ENCODE peak calls at places on chromosomes 5 and 9, in eight cellular contexts. X is astrocyte, T is GM23338, J is HepG2, Z is PC-3, N is HCT116, W is neural progenitor cell, M is fibroblast of lung. V is an unnamed sample. For H4K20me1, the result is how much of the 10 kb centered on the place peaks cover.

GRCh38 chr9:91379461-91379860 is 17.7 kb upstream of the AUH start:
- DNase-seq in M (no peak), T (no peak), J (no peak), Z (no peak), N (no peak), X (no peak), W (no peak), V (no peak)

GRCh38 chr9:96567203-96567700 is 52.4 kb downstream of the CDC14B start:
- DNase-seq in N (no peak), X (no peak), J (no peak), T (no peak), W (no peak), Z (no peak), M (peak), V (no peak)

GRCh38 chr9:71916834-71917534 is 5.5 kb downstream of the C9orf85 start:
- DNase-seq in Z (no peak), T (no peak), J (no peak), X (no peak), W (no peak), N (no peak), M (no peak), V (no peak)

GRCh38 chr9:114317665-114318357 is 5.1 kb upstream of the ORM1 start:
- DNase-seq in J (no peak), X (no peak), Z (no peak), T (no peak), N (no peak), M (peak), W (no peak), V (no peak)

GRCh38 chr9:128729766-128730517 is 6.0 kb upstream of the ZDHHC12 start:
- DNase-seq in T (no peak), Z (no peak), J (no peak), N (no peak), M (no peak), W (no peak), X (no peak), V (no peak)

GRCh38 chr5:57335092-57335491 is 147.5 kb downstream of the ACTBL2 start:
- DNase-seq in M (peak), X (peak), Z (peak), W (no peak), T (no peak), J (peak), N (no peak), V (no peak)

GRCh38 chr9:37591775-37592107 is 656 bp downstream of the TOMM5 start:
- DNase-seq in M (no peak), W (no peak), J (no peak), T (no peak), X (no peak), Z (no peak), N (no peak), V (no peak)

GRCh38 chr5:110386782-110387181 is 339.7 kb downstream of the TMEM232 start:
- DNase-seq in W (no peak), X (peak), Z (peak), J (peak), M (peak), N (no peak), T (no peak), V (no peak)

GRCh38 chr5:178465861-178466288 is 124.3 kb downstream of the COL23A1 start:
- DNase-seq in X (no peak), W (no peak), T (no peak), Z (no peak), J (no peak), M (no peak), N (no peak), V (no peak)

GRCh38 chr5:34043099-34043876 is at the start of gene C1QTNF3:
- DNase-seq in J (no peak), M (peak), Z (no peak), W (no peak), X (peak), N (no peak), T (no peak), V (no peak)

GRCh38 chr5:35781181-35781580 is 75.5 kb upstream of the IL7R start:
- DNase-seq in X (no peak), T (no peak), M (peak), N (no peak), Z (no peak), J (no peak), W (no peak), V (no peak)

GRCh38 chr5:137651022-137651421 is 84.9 kb downstream of the KLHL3 start:
- DNase-seq in J (no peak), N (no peak), X (no peak), Z (no peak), W (no peak), T (no peak), M (peak), V (no peak)

GRCh38 chr5:154095819-154096380 is 57.1 kb downstream of the MFAP3 start:
- DNase-seq in M (no peak), T (no peak), Z (no peak), N (no peak), J (no peak), X (no peak), W (no peak), V (no peak)

GRCh38 chr9:123238364-123238763 is 30.0 kb downstream of the STRBP start:
- DNase-seq in W (no peak), N (no peak), T (no peak), J (no peak), M (no peak), Z (no peak), X (no peak), V (no peak)

GRCh38 chr5:32630867-32631491 is 45.6 kb downstream of the SUB1 start:
- DNase-seq in M (no peak), N (no peak), J (peak), T (no peak), W (no peak), X (no peak), Z (no peak), V (no peak)

DNA sequence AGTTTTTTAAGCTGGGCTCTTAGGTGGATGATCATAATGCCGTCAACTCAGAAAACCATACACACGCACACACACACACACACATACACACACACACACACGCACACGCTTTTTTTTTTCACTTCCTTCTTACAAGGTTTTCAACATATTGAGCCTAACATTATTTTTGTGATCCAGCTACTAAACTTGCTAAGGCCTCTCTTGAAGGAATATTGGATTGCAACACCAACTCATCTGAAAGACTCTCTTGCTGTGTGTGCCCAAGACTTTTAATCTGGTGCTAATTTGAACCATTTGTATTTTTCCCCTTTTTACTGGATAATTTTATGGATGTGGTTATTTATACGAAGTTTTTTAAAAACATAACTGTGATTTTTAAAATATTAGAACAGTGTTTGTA is 1045.2 kb downstream of the DTWD2 start:
- DNase-seq in T (no peak), M (no peak), J (no peak), X (no peak), W (no peak), Z (no peak), N (no peak), V (no peak)
- TF ChIP-seq EZH2 in T (no peak), M (no peak), J (no peak), X (no peak), W (no peak), Z (no peak), N (no peak), V (no peak)

GRCh38 chr5:14165375-14166091 is 22.4 kb downstream of the TRIO start:
- DNase-seq in M (peak), N (peak), T (no peak), X (peak), W (no peak), Z (peak), J (peak), V (no peak)
- H3K4me2 ChIP-seq in M (peak), N (peak), T (no peak), X (peak), W (no peak), Z (peak), J (no peak), V (no peak)

GRCh38 chr9:130785940-130786500 is 49.0 kb upstream of the ABL1 start:
- DNase-seq in N (no peak), Z (no peak), J (no peak), X (no peak), M (no peak), W (no peak), T (no peak), V (no peak)
- H4K20me1 ChIP-seq in N (under half), Z (under half), J (under half), X (under half), M (under half), W (under half), T (under half), V (under half)

GRCh38 chr5:172454355-172455086 is at the start of gene SH3PXD2B:
- DNase-seq in T (peak), M (peak), N (no peak), Z (peak), J (peak), X (peak), W (peak), V (peak)
- TF ChIP-seq EZH2 in T (no peak), M (no peak), N (no peak), Z (no peak), J (no peak), X (no peak), W (no peak), V (no peak)

DNA sequence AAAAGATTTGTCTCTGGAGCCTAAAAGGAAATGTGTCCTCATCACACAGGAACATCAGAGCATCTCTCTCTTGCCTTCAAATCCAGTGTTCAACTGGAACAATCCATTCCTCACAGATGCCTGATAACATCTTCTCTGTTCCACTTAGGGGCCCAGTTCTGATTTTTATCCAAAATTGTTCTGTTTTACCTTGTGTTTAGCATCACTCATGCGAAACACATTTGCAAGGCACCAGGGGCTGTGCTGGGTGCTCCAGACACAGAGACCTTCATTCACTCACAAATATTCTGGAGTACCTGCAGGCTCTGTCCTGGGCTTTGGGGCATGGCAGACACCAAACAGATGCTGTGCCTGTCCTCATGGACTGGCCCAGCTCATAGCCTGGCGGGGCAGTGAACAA is 13.8 kb downstream of the GABBR2 start:
- DNase-seq in J (no peak), M (no peak), Z (no peak), T (no peak), X (no peak), W (no peak), N (no peak), V (no peak)
- H3K4me2 ChIP-seq in J (no peak), M (no peak), Z (no peak), T (no peak), X (no peak), W (no peak), N (no peak), V (no peak)

GRCh38 chr9:136857166-136857565 is 5.0 kb downstream of the MAMDC4 start:
- DNase-seq in T (no peak), M (no peak), W (no peak), J (no peak), N (no peak), X (no peak), Z (no peak), V (no peak)

GRCh38 chr9:136857606-136858412 is 5.7 kb downstream of the MAMDC4 start:
- DNase-seq in N (no peak), M (no peak), X (no peak), T (no peak), Z (no peak), W (no peak), J (no peak), V (no peak)

GRCh38 chr9:136859821-136860269 is 6.3 kb downstream of the EDF1 start:
- DNase-seq in M (no peak), X (no peak), T (no peak), J (no peak), N (no peak), Z (no peak), W (no peak), V (no peak)

GRCh38 chr9:136858844-136859757 is 7.0 kb downstream of the MAMDC4 start:
- DNase-seq in Z (peak), W (no peak), N (no peak), J (no peak), T (no peak), X (no peak), M (peak), V (no peak)

DNA sequence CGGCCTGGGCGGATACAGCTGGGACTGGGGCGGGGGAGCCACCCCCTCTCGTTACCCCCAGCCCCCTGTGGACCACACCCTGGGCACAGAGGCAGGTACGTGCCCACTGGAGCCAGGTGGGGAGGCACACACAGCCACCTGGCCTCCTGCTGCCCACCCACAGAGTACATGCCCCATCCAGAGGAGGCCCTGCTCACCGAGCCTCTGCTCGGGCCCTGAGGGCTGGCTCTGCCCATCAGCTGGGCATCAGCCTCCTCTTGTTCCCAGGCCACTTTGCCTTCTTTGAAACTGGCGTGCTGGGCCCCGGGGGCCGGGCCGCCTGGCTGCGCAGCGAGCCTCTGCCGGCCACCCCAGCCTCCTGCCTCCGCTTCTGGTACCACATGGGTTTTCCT is 6.3 kb downstream of the MAMDC4 start:
- DNase-seq in X (no peak), T (no peak), J (no peak), W (no peak), N (no peak), Z (no peak), M (no peak), V (no peak)
- H4K20me1 ChIP-seq in X (under half), T (under half), J (under half), W (under half), N (under half), Z (under half), M (under half), V (under half)

GRCh38 chr9:132587484-132587858 is 5.1 kb downstream of the BARHL1 start:
- DNase-seq in W (no peak), Z (no peak), N (no peak), T (no peak), M (no peak), J (no peak), X (no peak), V (no peak)

GRCh38 chr9:132588501-132589147 is 6.2 kb downstream of the BARHL1 start:
- DNase-seq in X (no peak), M (no peak), N (no peak), J (no peak), T (peak), Z (no peak), W (peak), V (no peak)

GRCh38 chr9:132589148-132590036 is 7.0 kb downstream of the BARHL1 start:
- DNase-seq in T (peak), W (peak), X (no peak), Z (no peak), J (no peak), M (no peak), N (no peak), V (no peak)

GRCh38 chr9:132586830-132587483 is 4.6 kb downstream of the BARHL1 start:
- DNase-seq in X (no peak), T (peak), M (no peak), J (no peak), N (no peak), Z (no peak), W (peak), V (no peak)

GRCh38 chr9:132588098-132588497 is 5.7 kb downstream of the BARHL1 start:
- DNase-seq in T (no peak), W (no peak), N (no peak), J (no peak), X (no peak), M (no peak), Z (no peak), V (no peak)
- TF ChIP-seq EZH2 in T (peak), W (no peak), N (no peak), J (no peak), X (no peak), M (peak), Z (no peak), V (no peak)

GRCh38 chr9:95460627-95461164 is 56.1 kb downstream of the PTCH1 start:
- DNase-seq in N (no peak), X (no peak), T (no peak), Z (no peak), J (no peak), M (no peak), W (no peak), V (no peak)

GRCh38 chr9:95462419-95463121 is 54.2 kb downstream of the PTCH1 start:
- DNase-seq in X (peak), J (no peak), N (no peak), W (peak), M (peak), Z (no peak), T (peak), V (peak)

GRCh38 chr9:95459867-95460626 is 56.7 kb downstream of the PTCH1 start:
- DNase-seq in M (no peak), W (no peak), X (no peak), Z (no peak), T (no peak), J (no peak), N (no peak), V (no peak)

GRCh38 chr9:95463145-95464060 is 53.4 kb downstream of the PTCH1 start:
- DNase-seq in T (no peak), J (no peak), M (no peak), Z (no peak), W (peak), N (no peak), X (no peak), V (peak)

GRCh38 chr9:95461448-95462381 is 55.1 kb downstream of the PTCH1 start:
- DNase-seq in N (no peak), W (no peak), X (no peak), Z (no peak), T (no peak), J (no peak), M (no peak), V (no peak)
- H3K4me2 ChIP-seq in N (no peak), W (peak), X (peak), Z (no peak), T (peak), J (no peak), M (peak), V (peak)

GRCh38 chr5:36897616-36898015 is 21.0 kb downstream of the NIPBL start:
- DNase-seq in X (peak), M (peak), Z (no peak), T (no peak), N (no peak), J (no peak), W (no peak), V (no peak)

GRCh38 chr5:36899860-36900259 is 23.3 kb downstream of the NIPBL start:
- DNase-seq in Z (no peak), X (no peak), M (no peak), N (no peak), T (no peak), J (no peak), W (no peak), V (no peak)

GRCh38 chr5:36902353-36902752 is 25.8 kb downstream of the NIPBL start:
- DNase-seq in Z (no peak), X (no peak), W (no peak), J (no peak), M (no peak), T (no peak), N (no peak), V (no peak)

GRCh38 chr5:36901856-36902255 is 25.3 kb downstream of the NIPBL start:
- DNase-seq in M (no peak), Z (no peak), W (no peak), T (no peak), X (no peak), N (no peak), J (no peak), V (no peak)

DNA sequence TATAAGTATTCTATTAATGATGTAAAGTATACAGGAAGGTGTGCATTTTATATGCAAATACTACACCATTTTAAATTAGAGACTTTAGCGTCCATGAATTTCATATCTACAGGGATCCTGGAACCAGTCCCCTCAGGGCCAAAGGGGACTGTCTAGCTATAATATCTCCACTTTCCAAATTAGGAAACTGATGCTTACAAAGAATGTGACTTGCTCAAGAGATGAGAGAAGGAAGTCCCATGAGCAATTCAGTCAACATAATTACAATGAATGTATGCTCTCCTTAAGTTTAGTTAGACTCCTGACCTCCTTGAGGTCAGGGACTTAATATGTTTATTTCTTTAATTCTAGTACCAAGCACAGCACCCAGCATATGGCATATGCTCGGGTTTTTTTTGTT is 23.7 kb downstream of the NIPBL start:
- DNase-seq in N (no peak), T (no peak), Z (peak), X (no peak), M (no peak), W (no peak), J (no peak), V (no peak)
- H4K20me1 ChIP-seq in N (under half), T (under half), Z (under half), X (half or more), M (under half), W (under half), J (under half), V (under half)

DNA sequence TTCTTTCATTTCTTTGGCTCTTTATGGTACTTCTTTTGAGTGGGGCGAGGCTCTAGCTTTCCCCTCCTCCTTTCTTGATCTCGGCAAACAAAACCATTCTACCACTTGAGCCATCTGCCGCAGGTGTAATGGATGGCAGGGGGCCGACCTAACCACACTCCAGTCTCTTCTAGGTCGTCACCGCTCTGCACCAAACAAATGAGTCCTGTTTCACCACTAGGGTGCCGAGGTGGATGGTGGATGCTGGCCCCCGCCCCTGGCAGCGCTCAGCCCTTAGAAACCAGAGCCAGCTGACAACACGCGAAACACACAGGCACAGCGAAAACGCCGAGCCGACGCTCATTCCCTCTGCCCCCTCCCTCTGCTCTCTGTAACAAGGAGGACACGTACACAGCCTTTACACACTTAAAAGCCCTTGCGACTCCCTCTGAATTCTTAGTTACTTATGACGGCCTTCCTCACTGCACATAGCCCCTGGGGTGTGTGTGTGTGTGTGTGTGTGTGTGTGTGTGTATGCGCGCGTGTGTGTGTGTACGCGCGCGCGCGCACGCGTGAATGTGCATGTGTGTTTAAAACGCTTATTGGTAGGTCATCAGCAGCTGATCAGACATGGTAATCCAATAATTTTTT is 199.4 kb downstream of the MEF2C start:
- DNase-seq in W (peak), T (peak), Z (peak), J (peak), M (peak), X (peak), N (no peak), V (peak)
- TF ChIP-seq EZH2 in W (no peak), T (peak), Z (no peak), J (no peak), M (peak), X (peak), N (no peak), V (no peak)

V was measured in MM.1S.